ENCODE peak calls at places on chromosomes 4 and X, in nine cellular contexts. N is EL, L is Calu3, C is lung, J is activated B cell treated with CpG ODN at 0.5 μM for 24 hours, F is T-helper 2 cell, O is kidney epithelial cell, U is H7, R is fibroblast of pulmonary artery. B is an unnamed sample.
A peak's percentile ranks its signal among the peaks of the same experiment; 100 is the strongest.

GRCh38 chr4:119490335-119490734 is 138.3 kb downstream of the PDE5A start:
- DNase-seq in R (peak; percentile 39), F (no peak), C (no peak), J (no peak), L (no peak), U (peak; percentile 2), O (no peak), N (peak; percentile 6), B (peak; percentile 28)

GRCh38 chr4:54165011-54165410 is 64.1 kb upstream of the PDGFRA start:
- DNase-seq in C (no peak), F (no peak), O (no peak), R (no peak), L (no peak), J (no peak), N (no peak), U (no peak), B (no peak)

GRCh38 chr4:304987-305680 is at the start of gene ZNF732:
- DNase-seq in J (no peak), L (no peak), N (no peak), R (peak; percentile 70), O (peak; percentile 34), U (peak; percentile 85), C (no peak), F (no peak), B (no peak)

GRCh38 chrX:39518451-39519212 is 579.1 kb downstream of the BCOR start:
- DNase-seq in U (peak; percentile 52), N (peak; percentile 0), R (peak; percentile 0), L (no peak), O (no peak), C (no peak), J (no peak), F (no peak), B (peak; percentile 65)

GRCh38 chrX:24876782-24877315 is 138.9 kb downstream of the ARX start:
- DNase-seq in R (no peak), J (no peak), N (no peak), F (no peak), U (no peak), O (no peak), L (no peak), C (no peak), B (peak; percentile 66)

GRCh38 chr4:113404846-113405245 is 355.4 kb downstream of the ANK2 start:
- DNase-seq in N (no peak), F (no peak), R (peak; percentile 45), L (no peak), U (no peak), C (no peak), J (no peak), O (no peak), B (no peak)

GRCh38 chrX:10676239-10676971 is 56.0 kb upstream of the MID1 start:
- DNase-seq in C (no peak), L (no peak), N (no peak), F (no peak), R (no peak), U (peak; percentile 22), O (no peak), J (no peak), B (peak; percentile 64)

GRCh38 chr4:42397256-42397634 is at the start of gene SHISA3:
- DNase-seq in U (peak; percentile 80), C (no peak), F (no peak), L (peak; percentile 2), R (peak; percentile 52), O (no peak), J (no peak), N (no peak), B (peak; percentile 69)

GRCh38 chrX:39894626-39895025 is 203.1 kb downstream of the BCOR start:
- DNase-seq in U (peak; percentile 63), L (peak; percentile 30), F (no peak), N (no peak), C (peak; percentile 54), R (no peak), O (no peak), J (no peak), B (no peak)

GRCh38 chr4:2402053-2402452 is 16.4 kb downstream of the ZFYVE28 start:
- DNase-seq in C (peak; percentile 64), O (no peak), U (peak; percentile 95), J (no peak), R (peak; percentile 55), L (no peak), F (no peak), N (no peak), B (peak; percentile 94)

GRCh38 chrX:15146515-15146914 is 123.4 kb downstream of the ASB9 start:
- DNase-seq in C (no peak), R (peak; percentile 3), J (no peak), O (no peak), N (peak; percentile 5), L (peak; percentile 9), F (peak; percentile 1), U (peak; percentile 56), B (peak; percentile 39)

GRCh38 chrX:8192276-8192675 is 21.2 kb upstream of the VCX2 start:
- DNase-seq in J (no peak), L (no peak), R (no peak), U (no peak), N (no peak), C (no peak), O (no peak), F (no peak), B (no peak)

GRCh38 chr4:96786306-96786705 is 946.4 kb downstream of the PDHA2 start:
- DNase-seq in C (no peak), R (no peak), N (no peak), L (no peak), J (no peak), O (no peak), F (no peak), U (no peak), B (no peak)

GRCh38 chr4:15201782-15202181 is 199.5 kb downstream of the CPEB2 start:
- DNase-seq in U (no peak), O (no peak), N (no peak), F (no peak), R (no peak), J (no peak), L (no peak), C (no peak), B (no peak)

GRCh38 chrX:10828640-10829039 is 208.3 kb upstream of the MID1 start:
- DNase-seq in C (no peak), R (no peak), O (no peak), J (no peak), F (no peak), U (no peak), N (no peak), L (peak; percentile 10), B (no peak)

GRCh38 chrX:53813663-53814440 is 127.3 kb upstream of the HUWE1 start:
- DNase-seq in J (no peak), L (peak; percentile 52), U (no peak), C (no peak), R (no peak), N (no peak), F (no peak), O (no peak), B (no peak)

GRCh38 chrX:71652405-71652804 is 14.9 kb upstream of the LOC101059915 start:
- DNase-seq in C (peak; percentile 45), R (peak; percentile 68), L (peak; percentile 51), F (peak; percentile 11), U (peak; percentile 61), N (peak; percentile 49), O (peak; percentile 16), J (no peak), B (peak; percentile 61)

GRCh38 chr4:65139998-65140397 is 530.3 kb downstream of the EPHA5 start:
- DNase-seq in C (no peak), O (no peak), L (no peak), F (no peak), J (no peak), R (no peak), N (no peak), U (no peak), B (no peak)

GRCh38 chrX:132401935-132402334 is 86.9 kb downstream of the MBNL3 start:
- DNase-seq in U (no peak), J (no peak), C (no peak), N (peak; percentile 0), L (no peak), F (no peak), R (no peak), O (peak; percentile 31), B (no peak)

GRCh38 chr4:5366421-5366820 is 315.1 kb downstream of the STK32B start:
- DNase-seq in R (no peak), F (no peak), O (no peak), L (no peak), J (no peak), N (peak; percentile 90), U (no peak), C (no peak), B (no peak)

GRCh38 chr4:121252224-121252806 is 88.2 kb upstream of the TNIP3 start:
- DNase-seq in L (peak; percentile 58), U (peak; percentile 62), N (peak; percentile 65), F (no peak), R (peak; percentile 78), O (peak; percentile 10), J (no peak), C (peak; percentile 67), B (peak; percentile 88)

GRCh38 chr4:25144870-25145481 is 15.3 kb downstream of the SEPSECS start:
- DNase-seq in O (no peak), R (peak; percentile 57), N (peak; percentile 25), L (no peak), U (peak; percentile 28), C (no peak), F (no peak), J (no peak), B (peak; percentile 27)

GRCh38 chrX:153797415-153798015 is 3.0 kb downstream of the SSR4 start:
- DNase-seq in F (no peak), L (no peak), U (no peak), O (no peak), N (no peak), R (no peak), J (no peak), C (no peak), B (no peak)

GRCh38 chr4:17934286-17934685 is 87.3 kb downstream of the LCORL start:
- DNase-seq in L (no peak), U (no peak), F (no peak), R (peak; percentile 27), C (no peak), J (no peak), O (no peak), N (no peak), B (no peak)

GRCh38 chr4:8728536-8729407 is 136.2 kb downstream of the CPZ start:
- DNase-seq in J (peak; percentile 12), L (no peak), U (no peak), N (no peak), C (no peak), F (no peak), O (no peak), R (no peak), B (no peak)

GRCh38 chr4:168667936-168668335 is 171.1 kb downstream of the PALLD start:
- DNase-seq in O (no peak), F (no peak), L (no peak), U (no peak), C (no peak), N (no peak), J (no peak), R (no peak), B (no peak)

GRCh38 chr4:6492027-6492590 is 19.7 kb upstream of the PPP2R2C start:
- DNase-seq in N (no peak), F (no peak), J (no peak), C (peak; percentile 17), U (no peak), O (no peak), R (no peak), L (no peak), B (no peak)

GRCh38 chr4:891747-892146 is 40.4 kb downstream of the GAK start:
- DNase-seq in N (peak; percentile 11), J (no peak), O (no peak), C (no peak), F (no peak), R (peak; percentile 10), U (peak; percentile 93), L (no peak), B (peak; percentile 52)

GRCh38 chrX:115332832-115333231 is 43.3 kb downstream of the LUZP4 start:
- DNase-seq in U (no peak), L (no peak), R (no peak), O (no peak), J (no peak), F (no peak), C (no peak), N (no peak), B (no peak)

GRCh38 chrX:24515447-24515846 is 50.4 kb downstream of the PDK3 start:
- DNase-seq in J (no peak), U (peak; percentile 22), C (no peak), R (peak; percentile 51), N (no peak), F (no peak), L (no peak), O (no peak), B (peak; percentile 48)

GRCh38 chr4:88573995-88574394 is 18.3 kb upstream of the HERC3 start:
- DNase-seq in L (no peak), R (peak; percentile 31), J (no peak), F (no peak), O (no peak), C (no peak), U (peak; percentile 44), N (peak; percentile 34), B (peak; percentile 47)

B was measured in neural progenitor cell.